ENCODE peak calls at places on chromosomes 4 and X, in six cellular contexts. One of them, this sample, is unnamed.

GRCh38 chrX:109484886-109485285 is 3.0 kb upstream of the GUCY2F start:
- DNase-seq in fibroblast of lung: no peak
- DNase-seq in NCI-H1092: no peak
- DNase-seq in Calu3: no peak
- DNase-seq in cardiac muscle cell: no peak
- DNase-seq in activated naive CD4-positive, alpha-beta T cell treated with anti-CD3 and anti-CD28 coated beads, Interleukin-2, amount 50 U/mL, for 72 hours: no peak
- DNase-seq in this sample: no peak

GRCh38 chrX:40102393-40103381 is 4.9 kb upstream of the BCOR start:
- DNase-seq in fibroblast of lung: no peak
- DNase-seq in NCI-H1092: no peak
- DNase-seq in Calu3: no peak
- DNase-seq in cardiac muscle cell: peak; percentile 61
- DNase-seq in activated naive CD4-positive, alpha-beta T cell treated with anti-CD3 and anti-CD28 coated beads, Interleukin-2, amount 50 U/mL, for 72 hours: no peak
- DNase-seq in this sample: no peak

GRCh38 chr4:53281438-53281837 is 84.4 kb downstream of the SCFD2 start:
- DNase-seq in fibroblast of lung: peak; percentile 6
- DNase-seq in NCI-H1092: no peak
- DNase-seq in Calu3: no peak
- DNase-seq in cardiac muscle cell: no peak
- DNase-seq in activated naive CD4-positive, alpha-beta T cell treated with anti-CD3 and anti-CD28 coated beads, Interleukin-2, amount 50 U/mL, for 72 hours: no peak
- DNase-seq in this sample: no peak

GRCh38 chr4:86981789-86982188 is 47.0 kb downstream of the AFF1 start:
- DNase-seq in fibroblast of lung: no peak
- DNase-seq in NCI-H1092: no peak
- DNase-seq in Calu3: no peak
- DNase-seq in cardiac muscle cell: no peak
- DNase-seq in activated naive CD4-positive, alpha-beta T cell treated with anti-CD3 and anti-CD28 coated beads, Interleukin-2, amount 50 U/mL, for 72 hours: no peak
- DNase-seq in this sample: no peak

GRCh38 chr4:120718979-120719566 is 203.5 kb downstream of the PRDM5 start:
- DNase-seq in fibroblast of lung: peak; percentile 60
- DNase-seq in NCI-H1092: no peak
- DNase-seq in Calu3: peak; percentile 33
- DNase-seq in cardiac muscle cell: peak; percentile 73
- DNase-seq in activated naive CD4-positive, alpha-beta T cell treated with anti-CD3 and anti-CD28 coated beads, Interleukin-2, amount 50 U/mL, for 72 hours: peak; percentile 13
- DNase-seq in this sample: peak; percentile 34

GRCh38 chr4:57151481-57151880 is 41.3 kb upstream of the IGFBP7 start:
- DNase-seq in fibroblast of lung: no peak
- DNase-seq in NCI-H1092: no peak
- DNase-seq in Calu3: no peak
- DNase-seq in cardiac muscle cell: no peak
- DNase-seq in activated naive CD4-positive, alpha-beta T cell treated with anti-CD3 and anti-CD28 coated beads, Interleukin-2, amount 50 U/mL, for 72 hours: no peak
- DNase-seq in this sample: peak; percentile 56

GRCh38 chrX:51459125-51459524 is 37.3 kb downstream of the NUDT11 start:
- DNase-seq in fibroblast of lung: peak; percentile 13
- DNase-seq in NCI-H1092: no peak
- DNase-seq in Calu3: peak; percentile 24
- DNase-seq in cardiac muscle cell: peak; percentile 1
- DNase-seq in activated naive CD4-positive, alpha-beta T cell treated with anti-CD3 and anti-CD28 coated beads, Interleukin-2, amount 50 U/mL, for 72 hours: peak; percentile 20
- DNase-seq in this sample: peak; percentile 44

GRCh38 chrX:71632923-71633657 is 14.8 kb upstream of the CXCR3 start:
- DNase-seq in fibroblast of lung: no peak
- DNase-seq in NCI-H1092: peak; percentile 64
- DNase-seq in Calu3: no peak
- DNase-seq in cardiac muscle cell: peak; percentile 30
- DNase-seq in activated naive CD4-positive, alpha-beta T cell treated with anti-CD3 and anti-CD28 coated beads, Interleukin-2, amount 50 U/mL, for 72 hours: no peak
- DNase-seq in this sample: no peak

GRCh38 chr4:16205298-16206164 is 20.7 kb downstream of the TAPT1 start:
- DNase-seq in fibroblast of lung: no peak
- DNase-seq in NCI-H1092: no peak
- DNase-seq in Calu3: no peak
- DNase-seq in cardiac muscle cell: peak; percentile 58
- DNase-seq in activated naive CD4-positive, alpha-beta T cell treated with anti-CD3 and anti-CD28 coated beads, Interleukin-2, amount 50 U/mL, for 72 hours: no peak
- DNase-seq in this sample: peak; percentile 56

GRCh38 chr4:139509727-139510410 is 46.1 kb downstream of the SETD7 start:
- DNase-seq in fibroblast of lung: peak; percentile 12
- DNase-seq in NCI-H1092: no peak
- DNase-seq in Calu3: peak; percentile 3
- DNase-seq in cardiac muscle cell: peak; percentile 51
- DNase-seq in activated naive CD4-positive, alpha-beta T cell treated with anti-CD3 and anti-CD28 coated beads, Interleukin-2, amount 50 U/mL, for 72 hours: no peak
- DNase-seq in this sample: no peak

GRCh38 chrX:41733939-41734338 is 10.0 kb downstream of the GPR82 start:
- DNase-seq in fibroblast of lung: no peak
- DNase-seq in NCI-H1092: no peak
- DNase-seq in Calu3: no peak
- DNase-seq in cardiac muscle cell: no peak
- DNase-seq in activated naive CD4-positive, alpha-beta T cell treated with anti-CD3 and anti-CD28 coated beads, Interleukin-2, amount 50 U/mL, for 72 hours: no peak
- DNase-seq in this sample: no peak

GRCh38 chr4:84319124-84319523 is 180.0 kb downstream of the NKX6-1 start:
- DNase-seq in fibroblast of lung: peak; percentile 6
- DNase-seq in NCI-H1092: no peak
- DNase-seq in Calu3: no peak
- DNase-seq in cardiac muscle cell: no peak
- DNase-seq in activated naive CD4-positive, alpha-beta T cell treated with anti-CD3 and anti-CD28 coated beads, Interleukin-2, amount 50 U/mL, for 72 hours: no peak
- DNase-seq in this sample: peak; percentile 3

GRCh38 chr4:44025376-44026020 is 423.1 kb downstream of the KCTD8 start:
- DNase-seq in fibroblast of lung: no peak
- DNase-seq in NCI-H1092: no peak
- DNase-seq in Calu3: no peak
- DNase-seq in cardiac muscle cell: no peak
- DNase-seq in activated naive CD4-positive, alpha-beta T cell treated with anti-CD3 and anti-CD28 coated beads, Interleukin-2, amount 50 U/mL, for 72 hours: no peak
- DNase-seq in this sample: no peak

GRCh38 chrX:134004038-134004437 is 18.6 kb upstream of the GPC3 start:
- DNase-seq in fibroblast of lung: peak; percentile 63
- DNase-seq in NCI-H1092: no peak
- DNase-seq in Calu3: no peak
- DNase-seq in cardiac muscle cell: no peak
- DNase-seq in activated naive CD4-positive, alpha-beta T cell treated with anti-CD3 and anti-CD28 coated beads, Interleukin-2, amount 50 U/mL, for 72 hours: no peak
- DNase-seq in this sample: peak; percentile 38

GRCh38 chr4:88661724-88662123 is 35.9 kb downstream of the NAP1L5 start:
- DNase-seq in fibroblast of lung: peak; percentile 86
- DNase-seq in NCI-H1092: no peak
- DNase-seq in Calu3: no peak
- DNase-seq in cardiac muscle cell: no peak
- DNase-seq in activated naive CD4-positive, alpha-beta T cell treated with anti-CD3 and anti-CD28 coated beads, Interleukin-2, amount 50 U/mL, for 72 hours: no peak
- DNase-seq in this sample: peak; percentile 21